ENCODE peak calls at places on chromosomes 5 and 9, in eight cellular contexts. W is uterus, E is Peyer's patch, F is stomach, U is right lobe of liver, Z is ovary, O is heart left ventricle, S is HCT116. M is an unnamed sample. For H3K9me3, the result is how much of the 10 kb centered on the place peaks cover.

GRCh38 chr9:93206576-93207155 is 22.7 kb downstream of the WNK2 start:
- DNase-seq in O (no peak), Z (no peak), E (peak), U (no peak), W (no peak), S (no peak), F (no peak), M (no peak)

GRCh38 chr5:75524071-75524470 is 12.4 kb downstream of the POLK start:
- DNase-seq in O (no peak), E (no peak), U (no peak), W (no peak), S (no peak), F (no peak), Z (no peak), M (no peak)

GRCh38 chr9:1071730-1072129 is 21.6 kb downstream of the DMRT2 start:
- DNase-seq in W (no peak), O (no peak), S (no peak), F (peak), U (no peak), Z (no peak), E (no peak), M (peak)

GRCh38 chr5:159175547-159175946 is 33.8 kb downstream of the RNF145 start:
- DNase-seq in O (no peak), W (no peak), S (no peak), Z (no peak), F (no peak), U (no peak), E (no peak), M (no peak)

GRCh38 chr9:91914404-91914803 is 35.6 kb downstream of the ROR2 start:
- DNase-seq in E (no peak), S (no peak), O (no peak), Z (no peak), F (no peak), U (no peak), W (no peak), M (no peak)

GRCh38 chr5:173864126-173865075 is 23.7 kb upstream of the CPEB4 start:
- DNase-seq in U (no peak), E (peak), W (no peak), S (no peak), F (peak), O (no peak), Z (no peak), M (no peak)

GRCh38 chr5:127326438-127326837 is 35.8 kb downstream of the MEGF10 start:
- DNase-seq in S (no peak), E (no peak), U (no peak), O (no peak), F (no peak), W (no peak), Z (no peak), M (no peak)

GRCh38 chr5:132087661-132088060 is 14.1 kb downstream of the CSF2 start:
- DNase-seq in O (no peak), E (peak), U (no peak), Z (no peak), W (no peak), S (no peak), F (no peak), M (no peak)

GRCh38 chr5:1498623-1499416 is 24.9 kb downstream of the LPCAT1 start:
- DNase-seq in O (no peak), W (no peak), Z (no peak), S (no peak), U (no peak), E (no peak), F (no peak), M (no peak)

GRCh38 chr9:112029921-112030444 is 133.4 kb downstream of the UGCG start:
- DNase-seq in F (peak), S (no peak), Z (no peak), O (no peak), U (no peak), W (no peak), E (no peak), M (no peak)

GRCh38 chr9:132156256-132156655 is 5.6 kb upstream of the NTNG2 start:
- DNase-seq in Z (no peak), W (no peak), F (no peak), O (no peak), S (no peak), E (no peak), U (no peak), M (no peak)

GRCh38 chr5:73540192-73540591 is 25.2 kb downstream of the ANKRA2 start:
- DNase-seq in W (no peak), O (no peak), S (no peak), F (no peak), E (no peak), U (no peak), Z (no peak), M (no peak)

GRCh38 chr5:127210082-127210481 is 80.5 kb upstream of the MEGF10 start:
- DNase-seq in F (no peak), O (no peak), S (no peak), U (no peak), E (no peak), Z (no peak), W (no peak), M (no peak)

GRCh38 chr5:167792538-167792937 is 498.9 kb upstream of the WWC1 start:
- DNase-seq in F (no peak), S (no peak), E (no peak), O (no peak), U (no peak), Z (no peak), W (no peak), M (no peak)

GRCh38 chr5:53381-54174 is 38.4 kb upstream of the PLEKHG4B start:
- DNase-seq in F (peak), W (no peak), U (no peak), E (no peak), O (peak), S (no peak), Z (peak), M (peak)

GRCh38 chr9:112555844-112556482 is 69.3 kb downstream of the KIAA1958 start:
- DNase-seq in E (peak), O (no peak), U (peak), W (no peak), S (no peak), F (peak), Z (no peak), M (no peak)

GRCh38 chr5:1507457-1507856 is 16.3 kb downstream of the LPCAT1 start:
- DNase-seq in U (no peak), S (no peak), F (no peak), Z (peak), W (no peak), O (no peak), E (peak), M (no peak)

GRCh38 chr9:84935528-84936117 is 266.1 kb downstream of the NTRK2 start:
- DNase-seq in Z (no peak), O (no peak), U (no peak), E (no peak), S (no peak), F (no peak), W (no peak), M (no peak)

GRCh38 chr5:144195443-144195842 is 24.8 kb downstream of the KCTD16 start:
- DNase-seq in W (no peak), S (no peak), F (no peak), U (no peak), Z (no peak), O (no peak), E (no peak), M (no peak)

GRCh38 chr9:94788706-94789105 is 62.2 kb downstream of the AOPEP start:
- DNase-seq in F (no peak), O (no peak), S (no peak), U (no peak), E (no peak), Z (no peak), W (no peak), M (no peak)

GRCh38 chr9:131620764-131621520 is 75.6 kb downstream of the PRRT1B start:
- DNase-seq in E (no peak), F (no peak), U (no peak), Z (no peak), O (no peak), W (no peak), S (no peak), M (peak)

GRCh38 chr9:79480639-79481038 is 91.1 kb upstream of the TLE4 start:
- DNase-seq in O (no peak), U (no peak), S (no peak), W (no peak), F (no peak), E (no peak), Z (no peak), M (no peak)

GRCh38 chr9:91682806-91683205 is 259.2 kb upstream of the NFIL3 start:
- DNase-seq in S (no peak), U (no peak), W (no peak), O (no peak), Z (no peak), F (no peak), E (no peak), M (no peak)

GRCh38 chr9:127346584-127346983 is 50.4 kb upstream of the SLC2A8 start:
- DNase-seq in U (no peak), W (no peak), O (no peak), E (no peak), Z (no peak), F (peak), S (no peak), M (no peak)

GRCh38 chr9:124983698-124984097 is 42.8 kb upstream of the GOLGA1 start:
- DNase-seq in W (no peak), F (no peak), O (no peak), E (no peak), U (no peak), S (no peak), Z (no peak), M (no peak)

GRCh38 chr5:92613546-92613945 is 967.5 kb downstream of the NR2F1-AS1 start:
- DNase-seq in U (no peak), E (no peak), Z (no peak), S (peak), W (no peak), O (no peak), F (no peak), M (no peak)

GRCh38 chr5:74639538-74640449 is 734 bp downstream of the ENC1 start:
- DNase-seq in S (no peak), E (peak), U (no peak), O (no peak), Z (peak), W (no peak), F (peak), M (peak)

GRCh38 chr5:64149268-64149667 is 16.4 kb upstream of the RNF180 start:
- DNase-seq in U (no peak), O (no peak), E (no peak), W (no peak), Z (no peak), F (no peak), S (no peak), M (peak)

GRCh38 chr9:26665676-26666075 is 226.9 kb downstream of the CAAP1 start:
- DNase-seq in U (no peak), E (no peak), S (no peak), O (no peak), W (no peak), Z (no peak), F (no peak), M (no peak)
- H3K9me3 ChIP-seq in U (under half), E (under half), S (under half), O (under half), W (under half), Z (under half), F (under half), M (under half)

GRCh38 chr5:137960141-137960540 is 70.9 kb downstream of the PKD2L2 start:
- DNase-seq in S (no peak), W (no peak), Z (no peak), O (no peak), E (no peak), F (no peak), U (no peak), M (no peak)

GRCh38 chr5:137957948-137958347 is 68.7 kb downstream of the PKD2L2 start:
- DNase-seq in Z (no peak), F (no peak), E (no peak), S (no peak), O (no peak), W (no peak), U (no peak), M (no peak)

GRCh38 chr5:137959488-137959887 is 70.2 kb downstream of the PKD2L2 start:
- DNase-seq in U (no peak), F (no peak), Z (no peak), S (no peak), E (no peak), O (no peak), W (no peak), M (no peak)

GRCh38 chr5:137954131-137954879 is 65.0 kb downstream of the PKD2L2 start:
- DNase-seq in S (no peak), W (peak), U (no peak), E (no peak), Z (no peak), F (no peak), O (peak), M (no peak)
- TF ChIP-seq POLR2A in S (no peak), W (no peak), U (no peak), E (no peak), Z (no peak), F (no peak), O (no peak), M (no peak)

DNA sequence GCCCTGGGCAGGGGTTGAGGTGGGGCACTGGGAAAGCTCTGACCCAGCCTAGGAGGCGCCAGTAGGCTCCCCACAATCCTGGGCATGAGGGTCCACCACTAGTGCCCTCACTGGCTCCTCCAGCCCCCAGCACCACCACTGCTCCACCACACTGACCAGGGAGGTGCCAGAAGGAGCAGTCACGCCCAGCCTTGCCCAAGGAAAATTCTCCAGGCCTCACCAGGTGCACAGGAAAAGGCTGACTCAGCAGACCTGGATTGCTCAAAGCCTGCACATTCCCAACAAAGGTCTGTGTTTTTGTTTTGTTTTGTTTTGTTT is 62.9 kb downstream of the ZNF354C start:
- DNase-seq in F (peak), Z (no peak), S (no peak), E (no peak), O (no peak), U (no peak), W (no peak), M (no peak)
- H3K9me3 ChIP-seq in F (under half), Z (under half), S (under half), E (under half), O (under half), U (under half), W (under half), M (under half)

GRCh38 chr5:34007675-34008600 is at the start of gene AMACR:
- DNase-seq in S (peak), F (peak), O (peak), U (peak), Z (peak), E (peak), W (peak), M (peak)
- TF ChIP-seq POLR2A in S (peak), F (no peak), O (peak), U (peak), Z (peak), E (peak), W (peak), M (peak)

GRCh38 chr9:137947012-137947411 is 69.4 kb downstream of the CACNA1B start:
- DNase-seq in W (no peak), E (no peak), F (no peak), O (no peak), Z (no peak), U (no peak), S (no peak), M (no peak)

GRCh38 chr9:137949260-137949659 is 71.7 kb downstream of the CACNA1B start:
- DNase-seq in Z (no peak), S (no peak), E (no peak), U (no peak), F (no peak), O (no peak), W (no peak), M (no peak)

GRCh38 chr9:137945581-137945980 is 68.0 kb downstream of the CACNA1B start:
- DNase-seq in Z (no peak), F (no peak), E (no peak), U (no peak), O (no peak), W (no peak), S (no peak), M (no peak)

GRCh38 chr9:137948642-137949041 is 71.1 kb downstream of the CACNA1B start:
- DNase-seq in S (no peak), F (no peak), E (no peak), Z (no peak), U (no peak), O (no peak), W (no peak), M (no peak)

DNA sequence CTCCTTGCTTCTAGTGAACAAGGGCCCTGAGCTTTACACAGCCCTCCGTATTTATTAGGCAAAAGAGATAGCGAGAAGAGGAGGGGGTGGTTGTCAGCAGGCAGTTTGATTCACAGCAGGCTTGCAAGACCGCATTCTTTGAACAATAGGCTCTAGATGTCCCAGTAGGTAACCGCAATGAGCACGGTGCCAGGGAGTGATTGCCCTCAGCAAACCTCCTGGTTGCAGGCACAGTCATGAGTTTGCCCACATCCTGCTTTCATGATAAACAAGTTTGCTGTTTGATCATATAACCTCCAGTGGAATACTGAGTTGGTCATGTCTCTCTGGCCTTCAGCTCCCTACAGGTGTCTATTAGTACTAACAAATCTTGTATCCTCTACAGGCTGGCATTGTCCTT is 66.1 kb downstream of the CACNA1B start:
- DNase-seq in Z (no peak), S (no peak), W (no peak), E (no peak), F (no peak), O (no peak), U (no peak), M (no peak)
- H3K9me3 ChIP-seq in Z (under half), S (under half), W (under half), E (under half), F (under half), O (under half), U (under half), M (under half)